ENCODE peak calls at places on chromosomes 6 and 20, in six cellular contexts. One of them, this sample, is unnamed.

GRCh38 chr6:16239798-16240123 is 1.4 kb downstream of the GMPR start:
- DNase-seq in breast epithelium: no peak
- DNase-seq in upper lobe of left lung: no peak
- DNase-seq in suprapubic skin: no peak
- DNase-seq in stomach: no peak
- DNase-seq in GM23338: peak
- DNase-seq in this sample: no peak

GRCh38 chr6:56851541-56852248 is 103.2 kb upstream of the BEND6 start:
- DNase-seq in breast epithelium: no peak
- DNase-seq in upper lobe of left lung: no peak
- DNase-seq in suprapubic skin: no peak
- DNase-seq in stomach: peak
- DNase-seq in GM23338: peak
- DNase-seq in this sample: peak

GRCh38 chr6:814378-815347 is 121.7 kb upstream of the EXOC2 start:
- DNase-seq in breast epithelium: no peak
- DNase-seq in upper lobe of left lung: no peak
- DNase-seq in suprapubic skin: no peak
- DNase-seq in stomach: no peak
- DNase-seq in GM23338: no peak
- DNase-seq in this sample: no peak

GRCh38 chr20:53923745-53924369 is 146.5 kb downstream of the BCAS1 start:
- DNase-seq in breast epithelium: no peak
- DNase-seq in upper lobe of left lung: no peak
- DNase-seq in suprapubic skin: peak
- DNase-seq in stomach: no peak
- DNase-seq in GM23338: no peak
- DNase-seq in this sample: no peak

GRCh38 chr6:24481449-24481848 is 7.9 kb downstream of the GPLD1 start:
- DNase-seq in breast epithelium: no peak
- DNase-seq in upper lobe of left lung: no peak
- DNase-seq in suprapubic skin: no peak
- DNase-seq in stomach: no peak
- DNase-seq in GM23338: no peak
- DNase-seq in this sample: no peak

GRCh38 chr20:14093652-14094051 is 98.3 kb downstream of the MACROD2 start:
- DNase-seq in breast epithelium: no peak
- DNase-seq in upper lobe of left lung: peak
- DNase-seq in suprapubic skin: no peak
- DNase-seq in stomach: peak
- DNase-seq in GM23338: no peak
- DNase-seq in this sample: no peak

GRCh38 chr20:313948-314347 is 11.4 kb upstream of the SOX12 start:
- DNase-seq in breast epithelium: no peak
- DNase-seq in upper lobe of left lung: no peak
- DNase-seq in suprapubic skin: no peak
- DNase-seq in stomach: no peak
- DNase-seq in GM23338: no peak
- DNase-seq in this sample: no peak

GRCh38 chr6:41185991-41186675 is 14.8 kb downstream of the TREML2 start:
- DNase-seq in breast epithelium: no peak
- DNase-seq in upper lobe of left lung: no peak
- DNase-seq in suprapubic skin: peak
- DNase-seq in stomach: no peak
- DNase-seq in GM23338: no peak
- DNase-seq in this sample: no peak

GRCh38 chr6:133242761-133243590 is 1.8 kb downstream of the EYA4 start:
- DNase-seq in breast epithelium: no peak
- DNase-seq in upper lobe of left lung: no peak
- DNase-seq in suprapubic skin: no peak
- DNase-seq in stomach: no peak
- DNase-seq in GM23338: peak
- DNase-seq in this sample: no peak

GRCh38 chr6:42819803-42820508 is 38.1 kb downstream of the BICRAL start:
- DNase-seq in breast epithelium: no peak
- DNase-seq in upper lobe of left lung: peak
- DNase-seq in suprapubic skin: no peak
- DNase-seq in stomach: no peak
- DNase-seq in GM23338: peak
- DNase-seq in this sample: no peak

GRCh38 chr6:112296122-112296521 is 41.8 kb upstream of the LAMA4 start:
- DNase-seq in breast epithelium: no peak
- DNase-seq in upper lobe of left lung: no peak
- DNase-seq in suprapubic skin: no peak
- DNase-seq in stomach: no peak
- DNase-seq in GM23338: peak
- DNase-seq in this sample: no peak

GRCh38 chr6:134106702-134107101 is 54.3 kb upstream of the SLC2A12 start:
- DNase-seq in breast epithelium: no peak
- DNase-seq in upper lobe of left lung: no peak
- DNase-seq in suprapubic skin: no peak
- DNase-seq in stomach: no peak
- DNase-seq in GM23338: no peak
- DNase-seq in this sample: no peak

GRCh38 chr6:131657630-131658111 is 20.6 kb downstream of the ENPP3 start:
- DNase-seq in breast epithelium: no peak
- DNase-seq in upper lobe of left lung: no peak
- DNase-seq in suprapubic skin: no peak
- DNase-seq in stomach: no peak
- DNase-seq in GM23338: no peak
- DNase-seq in this sample: no peak

GRCh38 chr6:41451515-41452163 is 94.5 kb upstream of the FOXP4 start:
- DNase-seq in breast epithelium: no peak
- DNase-seq in upper lobe of left lung: no peak
- DNase-seq in suprapubic skin: no peak
- DNase-seq in stomach: no peak
- DNase-seq in GM23338: no peak
- DNase-seq in this sample: peak

GRCh38 chr6:148998704-148999103 is 251.9 kb downstream of the UST start:
- DNase-seq in breast epithelium: no peak
- DNase-seq in upper lobe of left lung: no peak
- DNase-seq in suprapubic skin: no peak
- DNase-seq in stomach: no peak
- DNase-seq in GM23338: no peak
- DNase-seq in this sample: no peak

GRCh38 chr6:170235726-170236125 is 55.2 kb downstream of the DLL1 start:
- DNase-seq in breast epithelium: peak
- DNase-seq in upper lobe of left lung: no peak
- DNase-seq in suprapubic skin: peak
- DNase-seq in stomach: no peak
- DNase-seq in GM23338: no peak
- DNase-seq in this sample: peak

GRCh38 chr6:166484863-166485262 is 101.6 kb downstream of the RAMACL start:
- DNase-seq in breast epithelium: no peak
- DNase-seq in upper lobe of left lung: no peak
- DNase-seq in suprapubic skin: no peak
- DNase-seq in stomach: no peak
- DNase-seq in GM23338: no peak
- DNase-seq in this sample: no peak

GRCh38 chr20:10783660-10784336 is 110.0 kb upstream of the JAG1 start:
- DNase-seq in breast epithelium: no peak
- DNase-seq in upper lobe of left lung: no peak
- DNase-seq in suprapubic skin: no peak
- DNase-seq in stomach: no peak
- DNase-seq in GM23338: peak
- DNase-seq in this sample: no peak

GRCh38 chr6:41372526-41373366 is 37.3 kb downstream of the NCR2 start:
- DNase-seq in breast epithelium: no peak
- DNase-seq in upper lobe of left lung: no peak
- DNase-seq in suprapubic skin: no peak
- DNase-seq in stomach: peak
- DNase-seq in GM23338: peak
- DNase-seq in this sample: no peak

GRCh38 chr6:155066371-155066770 is 71.3 kb downstream of the TIAM2 start:
- DNase-seq in breast epithelium: no peak
- DNase-seq in upper lobe of left lung: no peak
- DNase-seq in suprapubic skin: no peak
- DNase-seq in stomach: no peak
- DNase-seq in GM23338: no peak
- DNase-seq in this sample: no peak

GRCh38 chr20:13865825-13866351 is 81.1 kb downstream of the NDUFAF5 start:
- DNase-seq in breast epithelium: no peak
- DNase-seq in upper lobe of left lung: no peak
- DNase-seq in suprapubic skin: no peak
- DNase-seq in stomach: no peak
- DNase-seq in GM23338: no peak
- DNase-seq in this sample: no peak

GRCh38 chr6:54891536-54891935 is 45.0 kb downstream of the FAM83B start:
- DNase-seq in breast epithelium: no peak
- DNase-seq in upper lobe of left lung: no peak
- DNase-seq in suprapubic skin: no peak
- DNase-seq in stomach: no peak
- DNase-seq in GM23338: no peak
- DNase-seq in this sample: no peak

GRCh38 chr6:159919011-159919511 is 28.3 kb downstream of the MAS1 start:
- DNase-seq in breast epithelium: no peak
- DNase-seq in upper lobe of left lung: no peak
- DNase-seq in suprapubic skin: no peak
- DNase-seq in stomach: no peak
- DNase-seq in GM23338: no peak
- DNase-seq in this sample: no peak

GRCh38 chr6:82862543-82862942 is 203.1 kb downstream of the UBE3D start:
- DNase-seq in breast epithelium: no peak
- DNase-seq in upper lobe of left lung: no peak
- DNase-seq in suprapubic skin: no peak
- DNase-seq in stomach: no peak
- DNase-seq in GM23338: no peak
- DNase-seq in this sample: no peak

GRCh38 chr6:73566954-73567591 is 46.2 kb upstream of the EEF1A1 start:
- DNase-seq in breast epithelium: no peak
- DNase-seq in upper lobe of left lung: peak
- DNase-seq in suprapubic skin: peak
- DNase-seq in stomach: peak
- DNase-seq in GM23338: peak
- DNase-seq in this sample: peak

GRCh38 chr20:50470249-50470858 is 39.8 kb upstream of the PTPN1 start:
- DNase-seq in breast epithelium: no peak
- DNase-seq in upper lobe of left lung: no peak
- DNase-seq in suprapubic skin: no peak
- DNase-seq in stomach: no peak
- DNase-seq in GM23338: no peak
- DNase-seq in this sample: no peak

GRCh38 chr6:110518281-110518623 is 41.8 kb upstream of the SLC22A16 start:
- DNase-seq in breast epithelium: no peak
- DNase-seq in upper lobe of left lung: no peak
- DNase-seq in suprapubic skin: no peak
- DNase-seq in stomach: no peak
- DNase-seq in GM23338: peak
- DNase-seq in this sample: no peak

GRCh38 chr20:23224806-23225205 is 125.8 kb upstream of the NXT1 start:
- DNase-seq in breast epithelium: no peak
- DNase-seq in upper lobe of left lung: no peak
- DNase-seq in suprapubic skin: no peak
- DNase-seq in stomach: no peak
- DNase-seq in GM23338: no peak
- DNase-seq in this sample: no peak

GRCh38 chr6:71222676-71223075 is 65.9 kb upstream of the OGFRL1 start:
- DNase-seq in breast epithelium: no peak
- DNase-seq in upper lobe of left lung: no peak
- DNase-seq in suprapubic skin: no peak
- DNase-seq in stomach: no peak
- DNase-seq in GM23338: no peak
- DNase-seq in this sample: no peak
- H3K4me3 ChIP-seq in breast epithelium: no peak
- H3K4me3 ChIP-seq in upper lobe of left lung: no peak
- H3K4me3 ChIP-seq in suprapubic skin: no peak
- H3K4me3 ChIP-seq in stomach: no peak
- H3K4me3 ChIP-seq in GM23338: no peak
- H3K4me3 ChIP-seq in this sample: no peak

GRCh38 chr20:62297449-62298227 is 5.2 kb upstream of the ADRM1 start:
- DNase-seq in breast epithelium: no peak
- DNase-seq in upper lobe of left lung: no peak
- DNase-seq in suprapubic skin: no peak
- DNase-seq in stomach: no peak
- DNase-seq in GM23338: no peak
- DNase-seq in this sample: no peak

GRCh38 chr20:62294516-62294915 is 8.3 kb upstream of the ADRM1 start:
- DNase-seq in breast epithelium: no peak
- DNase-seq in upper lobe of left lung: no peak
- DNase-seq in suprapubic skin: no peak
- DNase-seq in stomach: no peak
- DNase-seq in GM23338: no peak
- DNase-seq in this sample: no peak

GRCh38 chr20:62299666-62300236 is 3.0 kb upstream of the ADRM1 start:
- DNase-seq in breast epithelium: no peak
- DNase-seq in upper lobe of left lung: no peak
- DNase-seq in suprapubic skin: no peak
- DNase-seq in stomach: no peak
- DNase-seq in GM23338: no peak
- DNase-seq in this sample: no peak

GRCh38 chr20:62298577-62299249 is 4.1 kb upstream of the ADRM1 start:
- DNase-seq in breast epithelium: no peak
- DNase-seq in upper lobe of left lung: no peak
- DNase-seq in suprapubic skin: no peak
- DNase-seq in stomach: no peak
- DNase-seq in GM23338: no peak
- DNase-seq in this sample: peak

GRCh38 chr20:62296724-62297448 is 5.9 kb upstream of the ADRM1 start:
- DNase-seq in breast epithelium: no peak
- DNase-seq in upper lobe of left lung: no peak
- DNase-seq in suprapubic skin: no peak
- DNase-seq in stomach: no peak
- DNase-seq in GM23338: no peak
- DNase-seq in this sample: no peak
- TF ChIP-seq POLR2AphosphoS5 in breast epithelium: no peak
- TF ChIP-seq POLR2AphosphoS5 in upper lobe of left lung: no peak
- TF ChIP-seq POLR2AphosphoS5 in suprapubic skin: no peak
- TF ChIP-seq POLR2AphosphoS5 in stomach: no peak
- TF ChIP-seq POLR2AphosphoS5 in GM23338: no peak
- TF ChIP-seq POLR2AphosphoS5 in this sample: no peak

GRCh38 chr6:9455794-9456193 is 959.1 kb downstream of the TFAP2A start:
- DNase-seq in breast epithelium: no peak
- DNase-seq in upper lobe of left lung: no peak
- DNase-seq in suprapubic skin: no peak
- DNase-seq in stomach: no peak
- DNase-seq in GM23338: no peak
- DNase-seq in this sample: no peak
- H3K4me3 ChIP-seq in breast epithelium: no peak
- H3K4me3 ChIP-seq in upper lobe of left lung: no peak
- H3K4me3 ChIP-seq in suprapubic skin: no peak
- H3K4me3 ChIP-seq in stomach: no peak
- H3K4me3 ChIP-seq in GM23338: peak
- H3K4me3 ChIP-seq in this sample: no peak

GRCh38 chr6:137568067-137568466 is 73.9 kb upstream of the OLIG3 start:
- DNase-seq in breast epithelium: no peak
- DNase-seq in upper lobe of left lung: no peak
- DNase-seq in suprapubic skin: no peak
- DNase-seq in stomach: no peak
- DNase-seq in GM23338: no peak
- DNase-seq in this sample: no peak

GRCh38 chr6:137573739-137574138 is 79.5 kb upstream of the OLIG3 start:
- DNase-seq in breast epithelium: no peak
- DNase-seq in upper lobe of left lung: no peak
- DNase-seq in suprapubic skin: no peak
- DNase-seq in stomach: no peak
- DNase-seq in GM23338: peak
- DNase-seq in this sample: no peak

GRCh38 chr6:137571854-137572253 is 77.7 kb upstream of the OLIG3 start:
- DNase-seq in breast epithelium: no peak
- DNase-seq in upper lobe of left lung: peak
- DNase-seq in suprapubic skin: no peak
- DNase-seq in stomach: peak
- DNase-seq in GM23338: peak
- DNase-seq in this sample: no peak

GRCh38 chr6:137570307-137570832 is 76.2 kb upstream of the OLIG3 start:
- DNase-seq in breast epithelium: no peak
- DNase-seq in upper lobe of left lung: no peak
- DNase-seq in suprapubic skin: no peak
- DNase-seq in stomach: no peak
- DNase-seq in GM23338: no peak
- DNase-seq in this sample: no peak
- TF ChIP-seq POLR2AphosphoS5 in breast epithelium: no peak
- TF ChIP-seq POLR2AphosphoS5 in upper lobe of left lung: no peak
- TF ChIP-seq POLR2AphosphoS5 in suprapubic skin: no peak
- TF ChIP-seq POLR2AphosphoS5 in stomach: no peak
- TF ChIP-seq POLR2AphosphoS5 in GM23338: no peak
- TF ChIP-seq POLR2AphosphoS5 in this sample: no peak

This sample was measured in sigmoid colon.